ENCODE peak calls at places on chromosomes 6 and 20, in six cellular contexts. N, C, S, B, A and T are unnamed samples.

GRCh38 chr20:32959351-32960221 is 44.6 kb downstream of the SUN5 start:
- DNase-seq in N (no peak), S (peak; percentile 66), B (no peak), A (no peak), C (no peak), T (no peak)

GRCh38 chr20:33042983-33043730 is 10.5 kb upstream of the BPIFB3 start:
- DNase-seq in A (no peak), C (no peak), N (no peak), B (no peak), S (no peak), T (no peak)

GRCh38 chr6:151652338-151652737 is 155.1 kb upstream of the ESR1 start:
- DNase-seq in N (no peak), C (peak; percentile 46), S (no peak), A (no peak), B (no peak), T (no peak)

GRCh38 chr6:29667158-29667557 is 10.3 kb downstream of the MOG start:
- DNase-seq in S (no peak), N (no peak), B (no peak), C (no peak), A (no peak), T (no peak)

GRCh38 chr20:2654384-2654822 is 2.0 kb downstream of the NOP56 start:
- DNase-seq in S (no peak), B (no peak), C (no peak), N (no peak), A (no peak), T (no peak)

GRCh38 chr6:164344801-164345291 is 930.3 kb downstream of the QKI start:
- DNase-seq in N (no peak), C (no peak), A (no peak), S (no peak), B (peak; percentile 33), T (no peak)

GRCh38 chr6:5086294-5086890 is 1.3 kb downstream of the PPP1R3G start:
- DNase-seq in A (no peak), B (no peak), S (no peak), N (no peak), C (no peak), T (no peak)

GRCh38 chr20:41956316-41957050 is 338.3 kb upstream of the CHD6 start:
- DNase-seq in S (peak; percentile 50), B (peak; percentile 3), A (no peak), C (peak; percentile 39), N (no peak), T (no peak)

GRCh38 chr20:46705378-46705729 is 4.1 kb upstream of the SLC2A10 start:
- DNase-seq in B (no peak), C (no peak), S (no peak), N (no peak), A (no peak), T (no peak)

GRCh38 chr6:166422201-166422940 is 39.6 kb upstream of the MPC1 start:
- DNase-seq in S (no peak), C (no peak), A (no peak), B (no peak), N (no peak), T (no peak)

GRCh38 chr20:58619847-58620431 is 31.1 kb upstream of the STX16 start:
- DNase-seq in N (no peak), A (no peak), S (peak; percentile 38), B (peak; percentile 50), C (no peak), T (no peak)

GRCh38 chr6:12709556-12709955 is 7.0 kb upstream of the PHACTR1 start:
- DNase-seq in S (no peak), N (no peak), A (no peak), C (no peak), B (no peak), T (no peak)

GRCh38 chr6:115733426-115733825 is 327.3 kb downstream of the FRK start:
- DNase-seq in B (no peak), S (no peak), N (no peak), A (no peak), C (no peak), T (no peak)

GRCh38 chr6:165660881-165661415 is 2.1 kb downstream of the PDE10A start:
- DNase-seq in C (no peak), N (no peak), B (no peak), S (no peak), A (no peak), T (no peak)

GRCh38 chr6:157614026-157614484 is 209.0 kb upstream of the SNX9 start:
- DNase-seq in S (no peak), A (no peak), C (peak; percentile 41), N (no peak), B (no peak), T (no peak)

GRCh38 chr6:169530762-169531143 is 171.1 kb downstream of the WDR27 start:
- DNase-seq in B (no peak), S (no peak), A (no peak), C (no peak), N (no peak), T (no peak)

GRCh38 chr6:3627501-3627900 is 124.0 kb downstream of the PXDC1 start:
- DNase-seq in C (no peak), N (no peak), S (no peak), B (no peak), A (no peak), T (no peak)

GRCh38 chr20:17662333-17663039 is 19.6 kb downstream of the RRBP1 start:
- DNase-seq in S (no peak), C (no peak), A (no peak), B (no peak), N (no peak), T (no peak)

GRCh38 chr6:4935981-4936680 is 67.7 kb downstream of the RPP40 start:
- DNase-seq in S (no peak), B (no peak), N (no peak), A (no peak), C (no peak), T (no peak)

GRCh38 chr6:4413073-4413472 is 277.7 kb upstream of the ECI2 start:
- DNase-seq in A (no peak), S (no peak), N (no peak), C (no peak), B (no peak), T (no peak)

GRCh38 chr6:30260036-30260504 is 46.9 kb upstream of the TRIM26 start:
- DNase-seq in C (no peak), N (peak; percentile 36), S (no peak), B (no peak), A (no peak), T (no peak)

GRCh38 chr6:14732845-14733757 is 512.8 kb upstream of the JARID2 start:
- DNase-seq in C (peak; percentile 31), B (peak; percentile 59), A (no peak), S (peak; percentile 39), N (no peak), T (no peak)

GRCh38 chr6:145036848-145037567 is 698.3 kb downstream of the EPM2A start:
- DNase-seq in C (no peak), B (no peak), S (peak; percentile 7), N (no peak), A (no peak), T (no peak)

GRCh38 chr6:35055906-35056305 is 85.2 kb downstream of the TCP11 start:
- DNase-seq in A (no peak), C (no peak), N (no peak), B (no peak), S (no peak), T (no peak)

GRCh38 chr6:170049641-170050491 is 241.0 kb downstream of the DLL1 start:
- DNase-seq in B (no peak), N (no peak), A (no peak), C (no peak), S (no peak), T (no peak)

GRCh38 chr6:29806387-29806786 is 21.2 kb upstream of the HLA-G start:
- DNase-seq in A (no peak), C (no peak), B (no peak), N (no peak), S (no peak), T (no peak)

GRCh38 chr6:157244780-157245179 is 78.5 kb downstream of the TMEM242 start:
- DNase-seq in A (no peak), C (no peak), B (no peak), S (no peak), N (no peak), T (no peak)

GRCh38 chr6:110554966-110555460 is 78.6 kb upstream of the SLC22A16 start:
- DNase-seq in A (no peak), N (no peak), S (no peak), C (peak; percentile 99), B (no peak), T (no peak)

GRCh38 chr6:90859612-90860011 is 272.7 kb upstream of the MAP3K7 start:
- DNase-seq in C (no peak), B (no peak), N (no peak), S (peak; percentile 5), A (no peak), T (no peak)

GRCh38 chr20:19233025-19233794 is 20.8 kb downstream of the SLC24A3 start:
- DNase-seq in A (no peak), B (no peak), N (no peak), C (no peak), S (no peak), T (no peak)
- TF ChIP-seq POLR2A in A (no peak), B (no peak), N (no peak), C (no peak), S (no peak), T (no peak)

DNA sequence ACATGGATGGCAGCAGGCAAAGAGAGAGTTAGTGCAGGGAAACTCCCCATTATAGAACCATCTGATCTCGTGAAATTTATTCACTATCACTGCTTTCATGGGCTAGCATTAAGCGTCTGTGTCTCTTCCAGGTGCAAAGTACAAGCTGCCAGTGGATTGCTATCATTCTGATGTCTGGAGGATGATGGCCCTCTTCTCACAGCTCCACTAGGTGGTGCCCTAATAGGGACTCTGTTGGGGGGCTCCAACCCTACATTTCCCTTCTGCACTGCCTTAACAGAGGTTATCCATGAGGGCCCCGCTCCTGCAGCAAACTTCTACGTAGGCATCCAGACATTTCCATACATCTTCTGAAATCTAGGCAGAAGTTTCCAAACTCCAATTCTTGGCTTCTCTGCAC is 347.8 kb upstream of the HS3ST5 start:
- DNase-seq in A (no peak), C (peak; percentile 2), N (no peak), B (no peak), S (no peak), T (no peak)
- TF ChIP-seq TAF1 in A (no peak), C (no peak), N (no peak), B (no peak), S (no peak), T (no peak)

DNA sequence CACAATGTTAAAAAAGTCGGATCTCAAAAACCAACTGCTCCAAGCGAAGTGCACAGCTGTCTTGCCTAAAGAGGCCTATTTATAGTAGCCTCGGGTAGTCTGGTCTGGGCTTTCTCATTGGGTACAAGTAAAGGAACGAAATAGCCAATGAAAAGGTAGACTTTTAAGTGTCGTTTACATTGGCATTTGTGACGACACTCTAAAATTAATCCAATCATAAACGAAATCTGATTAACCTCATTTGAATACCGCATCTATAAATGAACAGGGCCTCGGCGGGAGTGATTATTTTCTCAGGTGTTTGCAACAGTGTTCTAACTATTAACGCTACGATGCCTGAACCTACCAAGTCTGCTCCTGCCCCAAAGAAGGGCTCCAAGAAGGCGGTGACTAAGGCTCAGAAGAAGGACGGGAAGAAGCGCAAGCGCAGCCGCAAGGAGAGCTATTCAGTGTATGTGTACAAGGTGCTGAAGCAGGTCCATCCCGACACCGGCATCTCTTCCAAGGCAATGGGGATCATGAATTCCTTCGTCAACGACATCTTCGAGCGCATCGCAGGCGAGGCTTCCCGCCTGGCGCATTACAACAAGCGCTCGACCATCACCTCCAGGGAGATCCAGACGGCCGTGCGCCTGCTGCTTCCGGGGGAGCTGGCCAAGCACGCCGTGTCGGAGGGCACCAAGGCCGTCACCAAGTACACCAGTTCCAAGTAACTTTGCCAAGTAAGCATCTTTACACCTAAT is 70.8 kb downstream of the HFE start:
- DNase-seq in A (peak; percentile 99), S (peak; percentile 95), C (peak; percentile 100), B (peak; percentile 82), N (peak; percentile 43), T (no peak)
- TF ChIP-seq POLR2A in A (peak; percentile 78), S (peak; percentile 95), C (peak; percentile 93), B (peak; percentile 98), N (peak; percentile 94), T (peak; percentile 72)

GRCh38 chr6:148529010-148529409 is 186.4 kb downstream of the SASH1 start:
- DNase-seq in B (no peak), S (no peak), C (no peak), A (no peak), N (no peak), T (no peak)
- TF ChIP-seq TAF1 in B (no peak), S (no peak), C (no peak), A (no peak), N (no peak), T (no peak)